ENCODE peak calls at places on chromosomes 13 and 19, in eight cellular contexts. I is epithelial cell of esophagus; W is NCI-H1092 treated with DMSO at 0.1 percent for 48 hours; B is HT1080; Z is AML-193; X is stimulated activated CD4-positive, alpha-beta T cell treated with anti-CD3 and anti-CD28 coated beads, Interleukin-12 subunit alpha, Interleukin-12 subunit beta, amount 100 ng/mL, for 48 hours; L is naive thymus-derived CD8-positive, alpha-beta T cell; D is ACHN. T is an unnamed sample.

GRCh38 chr19:53132231-53132991 is at the start of gene ZNF415:
- DNase-seq in L (no peak), B (no peak), Z (peak; percentile 35), I (peak; percentile 67), X (peak; percentile 11), W (peak; percentile 32), D (no peak), T (no peak)

GRCh38 chr19:801861-802496 is 4.7 kb downstream of the PTBP1 start:
- DNase-seq in X (no peak), B (no peak), Z (no peak), W (no peak), L (no peak), D (no peak), I (peak; percentile 41), T (no peak)

GRCh38 chr13:96229356-96229755 is 139.4 kb downstream of the HS6ST3 start:
- DNase-seq in X (peak; percentile 1), B (peak; percentile 42), W (peak; percentile 2), L (no peak), D (peak; percentile 37), Z (peak; percentile 24), I (peak; percentile 65), T (peak; percentile 5)

GRCh38 chr19:55270172-55270942 is 9.6 kb downstream of the HSPBP1 start:
- DNase-seq in B (no peak), Z (no peak), X (no peak), I (no peak), D (no peak), W (no peak), L (no peak), T (no peak)

GRCh38 chr13:28744091-28744536 is 25.3 kb upstream of the SLC46A3 start:
- DNase-seq in I (peak; percentile 50), D (no peak), X (no peak), L (no peak), W (no peak), Z (no peak), B (peak; percentile 81), T (no peak)

GRCh38 chr13:51009597-51009996 is 100.0 kb downstream of the RNASEH2B start:
- DNase-seq in I (no peak), B (no peak), L (no peak), D (no peak), X (no peak), Z (no peak), W (no peak), T (no peak)

GRCh38 chr13:103218253-103218652 is 152.0 kb upstream of the SLC10A2 start:
- DNase-seq in X (no peak), B (no peak), L (no peak), D (no peak), Z (no peak), I (peak; percentile 13), W (no peak), T (no peak)

GRCh38 chr13:111006508-111007031 is 91.7 kb upstream of the ANKRD10 start:
- DNase-seq in X (no peak), W (peak; percentile 88), I (peak; percentile 20), D (no peak), Z (no peak), B (peak; percentile 46), L (no peak), T (no peak)

GRCh38 chr13:53637971-53638547 is 609.4 kb downstream of the OLFM4 start:
- DNase-seq in D (no peak), X (no peak), W (no peak), Z (no peak), I (no peak), L (no peak), B (no peak), T (no peak)

GRCh38 chr13:30159446-30159839 is 147.9 kb downstream of the KATNAL1 start:
- DNase-seq in L (no peak), X (peak; percentile 44), I (peak; percentile 50), D (peak; percentile 89), Z (no peak), W (no peak), B (peak; percentile 95), T (no peak)

GRCh38 chr13:24681930-24682329 is 1.7 kb downstream of the ATP12A start:
- DNase-seq in Z (no peak), B (no peak), I (no peak), D (no peak), X (no peak), L (no peak), W (no peak), T (no peak)

GRCh38 chr13:111532111-111532510 is 211.7 kb downstream of the TEX29 start:
- DNase-seq in D (no peak), B (no peak), Z (no peak), X (no peak), W (no peak), L (no peak), I (no peak), T (no peak)

GRCh38 chr19:18233224-18233825 is 7.1 kb upstream of the PDE4C start:
- DNase-seq in Z (no peak), W (peak; percentile 31), D (peak; percentile 75), L (peak; percentile 64), B (peak; percentile 26), I (peak; percentile 63), X (peak; percentile 26), T (peak; percentile 48)

GRCh38 chr19:28966737-28967401 is 246.1 kb downstream of the UQCRFS1 start:
- DNase-seq in D (no peak), X (no peak), Z (no peak), B (no peak), I (no peak), L (no peak), W (no peak), T (no peak)

T was measured in NCI-H460.